ENCODE peak calls at places on chromosomes 2 and 18, in four cellular contexts. B is mesenchymal stem cell, J is PC-9, A is GM23248. V is an unnamed sample.

GRCh38 chr18:59715445-59715844 is 18.2 kb upstream of the CCBE1 start:
- DNase-seq in B (peak; percentile 24), A (peak; percentile 47), J (no peak), V (no peak)

GRCh38 chr2:165573534-165574461 is 104.3 kb downstream of the CSRNP3 start:
- DNase-seq in B (peak; percentile 49), J (no peak), A (no peak), V (peak; percentile 42)

GRCh38 chr18:2515908-2516625 is 55.2 kb downstream of the METTL4 start:
- DNase-seq in A (peak; percentile 95), J (peak; percentile 70), B (peak; percentile 91), V (peak; percentile 91)

GRCh38 chr2:20955277-20956026 is 88.4 kb downstream of the APOB start:
- DNase-seq in A (no peak), J (no peak), B (no peak), V (no peak)

GRCh38 chr2:135227386-135227785 is 175.3 kb downstream of the RAB3GAP1 start:
- DNase-seq in A (peak; percentile 79), B (peak; percentile 44), J (no peak), V (no peak)

GRCh38 chr18:9613550-9614400 is 584 bp downstream of the PPP4R1 start:
- DNase-seq in B (peak; percentile 70), A (peak; percentile 76), J (peak; percentile 74), V (peak; percentile 65)

GRCh38 chr2:54977149-54977548 is 73.1 kb downstream of the RTN4 start:
- DNase-seq in J (no peak), A (no peak), B (peak; percentile 58), V (no peak)

GRCh38 chr2:154914606-154915005 is 216.1 kb downstream of the KCNJ3 start:
- DNase-seq in J (no peak), B (no peak), A (no peak), V (no peak)

GRCh38 chr2:47172156-47172921 is 17.2 kb upstream of the STPG4 start:
- DNase-seq in B (peak; percentile 49), A (peak; percentile 53), J (peak; percentile 30), V (no peak)

GRCh38 chr2:101821828-101822458 is 124.4 kb downstream of the MAP4K4 start:
- DNase-seq in B (no peak), J (peak; percentile 72), A (no peak), V (no peak)
- H3K4me1 ChIP-seq in B (peaks cover 8% of the 10 kb centered on the region), J (peaks cover 78% of the 10 kb centered on the region), A (peaks cover 97% of the 10 kb centered on the region), V (peaks cover 80% of the 10 kb centered on the region)

DNA sequence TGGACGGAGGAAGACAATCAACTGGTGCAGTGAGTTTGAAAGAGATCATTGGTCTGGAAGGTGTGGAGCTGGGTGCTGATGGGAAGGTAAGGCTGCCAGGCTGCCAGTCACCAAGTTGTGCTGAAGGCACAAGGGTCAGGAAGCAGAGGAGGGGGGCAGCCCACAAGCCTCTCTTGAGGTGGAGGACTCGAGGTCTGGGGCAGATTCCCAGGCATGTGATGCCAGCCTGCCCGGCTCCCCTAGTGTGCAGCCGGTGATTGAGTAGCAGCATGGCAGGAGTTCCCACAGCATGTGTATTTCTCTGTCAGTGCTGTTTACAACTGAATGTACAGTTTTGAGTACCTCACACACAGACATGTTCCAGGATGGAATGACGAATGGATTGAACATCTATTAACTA is 99.3 kb downstream of the CABLES1 start:
- DNase-seq in J (no peak), A (no peak), B (no peak), V (no peak)
- H3K4me1 ChIP-seq in J (peaks cover 7% of the 10 kb centered on the region), A (peaks cover 46% of the 10 kb centered on the region), B (peaks cover 22% of the 10 kb centered on the region), V (peaks cover 17% of the 10 kb centered on the region)

GRCh38 chr18:51188024-51188701 is 9.3 kb downstream of the MEX3C start:
- DNase-seq in A (no peak), J (no peak), B (no peak), V (peak; percentile 37)
- H3K4me1 ChIP-seq in A (peaks cover 32% of the 10 kb centered on the region), J (no peaks in the 10 kb centered on the region), B (peaks cover 7% of the 10 kb centered on the region), V (peaks cover 25% of the 10 kb centered on the region)

DNA sequence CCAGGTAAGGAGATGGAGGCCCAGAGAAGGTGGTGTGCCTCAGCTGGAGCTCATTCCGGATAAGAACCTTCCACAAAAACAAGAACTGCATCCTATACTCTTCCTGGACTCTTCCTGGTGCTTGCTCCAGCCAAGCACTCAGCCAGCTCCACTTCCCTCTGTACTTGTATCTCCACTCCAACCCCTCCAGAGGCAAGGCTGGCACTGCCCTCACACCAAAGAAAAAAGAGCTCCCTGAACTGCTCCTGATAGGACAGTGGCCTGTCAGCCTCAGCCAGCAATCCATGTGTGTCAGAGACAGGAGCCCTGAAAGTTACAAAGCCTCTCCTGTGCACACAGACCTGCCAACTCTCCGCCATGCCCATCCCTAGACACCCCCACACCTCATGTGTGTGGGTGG is 248.1 kb downstream of the CELF4 start:
- DNase-seq in A (no peak), J (no peak), B (no peak), V (no peak)
- H3K4me1 ChIP-seq in A (no peaks in the 10 kb centered on the region), J (no peaks in the 10 kb centered on the region), B (peaks cover 6% of the 10 kb centered on the region), V (no peaks in the 10 kb centered on the region)

DNA sequence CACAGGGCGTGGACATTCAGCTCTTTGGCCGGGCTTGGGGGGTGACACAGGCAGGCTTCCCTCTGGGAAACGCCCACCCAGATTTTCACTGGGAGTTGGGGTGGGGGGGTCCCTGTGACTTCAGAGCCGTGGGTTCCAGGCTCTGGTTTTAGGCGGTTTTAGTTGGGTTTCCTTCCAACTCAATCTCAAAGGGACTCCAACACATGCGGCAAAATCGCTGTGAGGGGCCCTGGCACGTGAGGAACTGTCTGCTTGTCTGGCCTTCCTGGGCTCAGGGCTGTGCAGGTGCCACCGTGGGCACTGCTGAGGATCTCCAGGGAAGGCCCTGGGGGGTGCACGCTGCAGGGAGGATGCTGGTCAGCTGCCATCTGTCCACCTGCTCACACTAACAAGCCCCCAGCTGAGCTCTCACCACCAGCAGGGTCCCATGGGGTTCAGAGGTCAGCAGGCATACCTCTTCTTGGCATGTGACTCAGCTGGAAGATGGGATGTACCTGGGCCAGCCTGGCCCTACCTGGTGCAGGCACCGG is 11.7 kb downstream of the HS6ST1 start:
- DNase-seq in A (no peak), B (no peak), J (no peak), V (no peak)
- H3K4me1 ChIP-seq in A (peaks cover 25% of the 10 kb centered on the region), B (peaks cover 56% of the 10 kb centered on the region), J (peaks cover 55% of the 10 kb centered on the region), V (peaks cover 44% of the 10 kb centered on the region)

V was measured in mammary epithelial cell.